ENCODE peak calls at places on chromosomes 5 and 9, in ten cellular contexts. M, P, K, T, Z, V, F, S, I and N are unnamed samples.

GRCh38 chr5:34562791-34563190 is 93.3 kb upstream of the RAI14 start:
- DNase-seq in M (no peak), P (no peak), K (no peak), T (no peak), Z (no peak), V (no peak), F (no peak), S (no peak), I (no peak), N (no peak)

GRCh38 chr9:93427655-93428379 is 23.7 kb upstream of the FAM120A start:
- DNase-seq in M (no peak), P (no peak), K (peak; percentile 42), T (peak; percentile 54), Z (no peak), V (peak; percentile 20), F (no peak), S (no peak), I (no peak), N (peak; percentile 38)

GRCh38 chr9:136776947-136777346 is 12.6 kb upstream of the LCN15 start:
- DNase-seq in M (no peak), P (no peak), K (no peak), T (no peak), Z (no peak), V (no peak), F (no peak), S (no peak), I (no peak), N (no peak)

GRCh38 chr5:10745133-10745532 is 15.9 kb downstream of the DAP start:
- DNase-seq in M (no peak), P (no peak), K (no peak), T (no peak), Z (no peak), V (no peak), F (no peak), S (no peak), I (no peak), N (no peak)

GRCh38 chr9:76810377-76810957 is 46.2 kb downstream of the PCA3 start:
- DNase-seq in M (peak; percentile 43), P (peak; percentile 37), K (peak; percentile 54), T (peak; percentile 55), Z (peak; percentile 73), V (peak; percentile 58), F (no peak), S (peak; percentile 40), I (peak; percentile 65), N (peak; percentile 42)

GRCh38 chr9:36470891-36471290 is 70.8 kb upstream of the RNF38 start:
- DNase-seq in M (no peak), P (no peak), K (no peak), T (peak; percentile 70), Z (no peak), V (peak; percentile 84), F (peak; percentile 34), S (peak; percentile 26), I (no peak), N (no peak)

GRCh38 chr5:59542841-59543825 is 350.4 kb downstream of the PDE4D start:
- DNase-seq in M (no peak), P (peak; percentile 2), K (no peak), T (peak; percentile 39), Z (peak; percentile 96), V (no peak), F (peak; percentile 59), S (peak; percentile 65), I (no peak), N (no peak)

GRCh38 chr5:39427225-39427624 is 2.4 kb upstream of the DAB2 start:
- DNase-seq in M (no peak), P (no peak), K (no peak), T (no peak), Z (no peak), V (no peak), F (no peak), S (no peak), I (no peak), N (no peak)

GRCh38 chr5:2381861-2382260 is 369.6 kb downstream of the IRX2 start:
- DNase-seq in M (no peak), P (no peak), K (no peak), T (no peak), Z (no peak), V (no peak), F (no peak), S (no peak), I (no peak), N (no peak)

GRCh38 chr5:2381070-2381469 is 370.4 kb downstream of the IRX2 start:
- DNase-seq in M (no peak), P (no peak), K (no peak), T (no peak), Z (no peak), V (no peak), F (no peak), S (no peak), I (no peak), N (no peak)

GRCh38 chr5:2382776-2383677 is 368.4 kb downstream of the IRX2 start:
- DNase-seq in M (no peak), P (no peak), K (no peak), T (no peak), Z (no peak), V (no peak), F (no peak), S (no peak), I (no peak), N (no peak)

GRCh38 chr5:2387224-2388004 is 364.1 kb downstream of the IRX2 start:
- DNase-seq in M (no peak), P (no peak), K (no peak), T (no peak), Z (no peak), V (no peak), F (no peak), S (no peak), I (peak; percentile 23), N (no peak)

DNA sequence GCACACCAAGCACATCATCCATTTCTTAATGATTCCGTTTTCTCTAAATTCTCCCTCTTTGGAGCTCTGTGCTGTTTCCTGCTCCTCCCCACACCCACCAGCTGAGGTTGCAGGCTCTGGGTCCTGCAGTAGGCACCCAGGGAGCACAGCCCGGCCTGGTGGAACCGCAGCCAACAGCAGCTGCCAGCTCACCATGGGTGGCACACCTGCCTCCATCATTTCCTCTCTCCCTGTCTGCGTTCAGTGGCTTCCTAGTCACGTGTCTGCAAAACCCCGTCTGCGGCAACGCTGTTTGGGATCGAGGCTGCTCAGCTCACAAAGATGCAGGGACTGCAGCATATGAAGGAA is 367.8 kb downstream of the IRX2 start:
- DNase-seq in M (no peak), P (no peak), K (no peak), T (no peak), Z (no peak), V (no peak), F (no peak), S (no peak), I (no peak), N (no peak)
- TF ChIP-seq CTCF in M (no peak), P (no peak), K (no peak), T (no peak), Z (no peak), V (no peak), F (no peak), S (no peak), I (no peak), N (no peak)

DNA sequence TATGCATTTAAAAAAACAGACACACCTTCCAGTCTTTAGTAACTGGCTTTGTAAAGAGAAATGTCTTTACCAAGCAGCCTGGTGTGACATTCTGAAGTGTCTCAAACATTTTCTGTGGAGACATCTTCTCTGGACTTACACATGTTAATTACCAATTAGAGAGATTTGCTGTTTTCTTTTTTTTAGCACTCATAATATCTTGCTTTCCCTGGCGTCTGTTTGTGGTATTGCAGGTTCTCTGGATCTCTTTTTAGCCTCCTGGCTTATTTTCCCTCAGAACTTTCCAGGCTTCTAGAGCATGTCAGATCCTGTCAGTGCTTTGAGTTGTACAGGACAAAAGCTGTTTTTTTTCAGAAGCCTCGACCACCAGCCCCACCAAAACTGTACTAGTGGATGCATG is 92.5 kb downstream of the MSX2 start:
- DNase-seq in M (no peak), P (no peak), K (no peak), T (no peak), Z (no peak), V (no peak), F (no peak), S (no peak), I (no peak), N (no peak)
- TF ChIP-seq CTCF in M (peak; percentile 36), P (peak; percentile 29), K (peak; percentile 75), T (no peak), Z (no peak), V (no peak), F (no peak), S (no peak), I (peak; percentile 29), N (peak; percentile 67)

GRCh38 chr5:173281910-173282309 is 46.3 kb downstream of the STC2 start:
- DNase-seq in M (no peak), P (peak; percentile 46), K (peak; percentile 36), T (no peak), Z (peak; percentile 54), V (peak; percentile 23), F (no peak), S (no peak), I (peak; percentile 94), N (no peak)

GRCh38 chr5:173279166-173279565 is 44.2 kb upstream of the NKX2-5 start:
- DNase-seq in M (no peak), P (no peak), K (no peak), T (no peak), Z (no peak), V (no peak), F (no peak), S (no peak), I (no peak), N (no peak)

GRCh38 chr5:173287086-173287485 is 41.1 kb downstream of the STC2 start:
- DNase-seq in M (no peak), P (no peak), K (no peak), T (no peak), Z (no peak), V (no peak), F (no peak), S (no peak), I (no peak), N (no peak)

GRCh38 chr5:173282916-173283315 is 45.3 kb downstream of the STC2 start:
- DNase-seq in M (no peak), P (no peak), K (no peak), T (no peak), Z (no peak), V (no peak), F (no peak), S (no peak), I (peak; percentile 30), N (no peak)

GRCh38 chr5:173283318-173284288 is 44.6 kb downstream of the STC2 start:
- DNase-seq in M (peak; percentile 25), P (peak; percentile 87), K (peak; percentile 85), T (peak; percentile 51), Z (peak; percentile 82), V (peak; percentile 85), F (peak; percentile 55), S (peak; percentile 77), I (peak; percentile 95), N (peak; percentile 85)
- TF ChIP-seq CTCF in M (peak; percentile 86), P (peak; percentile 73), K (peak; percentile 75), T (peak; percentile 37), Z (peak; percentile 78), V (peak; percentile 68), F (peak; percentile 41), S (peak; percentile 71), I (peak; percentile 83), N (peak; percentile 81)

DNA sequence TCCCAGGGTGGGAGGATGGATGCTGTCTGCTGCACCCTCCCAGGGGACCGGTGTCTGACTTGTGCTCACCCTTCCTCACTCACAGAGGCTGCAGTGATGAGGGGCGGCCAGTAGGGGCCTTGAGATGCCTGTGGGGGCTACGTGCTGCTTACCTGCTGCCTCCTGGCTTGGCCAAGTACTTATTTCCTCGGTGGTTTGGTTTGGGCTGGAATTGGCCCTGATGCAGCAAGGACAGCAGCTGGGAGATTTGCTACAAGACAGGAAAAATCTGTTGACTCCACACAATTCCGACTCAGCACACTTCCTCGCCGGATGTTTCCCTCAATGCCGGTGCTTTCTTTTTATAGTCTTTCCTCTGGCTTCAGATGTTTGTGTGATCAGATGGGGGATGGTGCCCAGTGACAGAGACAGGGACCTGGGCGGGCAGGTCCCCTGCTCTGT is 6.6 kb downstream of the PCDH12 start:
- DNase-seq in M (no peak), P (peak; percentile 63), K (peak; percentile 70), T (no peak), Z (no peak), V (peak; percentile 55), F (no peak), S (no peak), I (peak; percentile 52), N (peak; percentile 68)
- TF ChIP-seq CTCF in M (peak; percentile 55), P (peak; percentile 43), K (peak; percentile 63), T (no peak), Z (no peak), V (peak; percentile 60), F (no peak), S (no peak), I (peak; percentile 56), N (peak; percentile 80)